ENCODE peak calls at places on chromosomes 7 and 10, in nine cellular contexts. E, N, V, D, U, B, X, H and Z are unnamed samples. For H3K4me1, the result is how much of the 10 kb centered on the place peaks cover.

GRCh38 chr10:83078160-83078559 is 1061.1 kb upstream of the GHITM start:
- DNase-seq in E (no peak), N (no peak), V (no peak), D (no peak), U (no peak), B (no peak), X (no peak), H (no peak), Z (no peak)

GRCh38 chr7:123805287-123805686 is 39.7 kb upstream of the HYAL4 start:
- DNase-seq in E (no peak), N (no peak), V (no peak), D (no peak), U (no peak), B (no peak), X (no peak), H (no peak), Z (no peak)

GRCh38 chr7:7911756-7912155 is 56.8 kb upstream of the GLCCI1 start:
- DNase-seq in E (no peak), N (no peak), V (no peak), D (no peak), U (no peak), B (no peak), X (no peak), H (no peak), Z (no peak)

GRCh38 chr10:63267414-63268138 is 134.4 kb downstream of the NRBF2 start:
- DNase-seq in E (no peak), N (peak), V (no peak), D (no peak), U (no peak), B (no peak), X (no peak), H (no peak), Z (no peak)

GRCh38 chr10:35307297-35307696 is 29.0 kb upstream of the CCNY start:
- DNase-seq in E (no peak), N (no peak), V (no peak), D (no peak), U (no peak), B (no peak), X (no peak), H (no peak), Z (no peak)

GRCh38 chr10:123993534-123994416 is 99.6 kb downstream of the CHST15 start:
- DNase-seq in E (no peak), N (no peak), V (no peak), D (no peak), U (no peak), B (no peak), X (no peak), H (no peak), Z (no peak)

GRCh38 chr10:24469993-24470392 is 253.7 kb downstream of the ARHGAP21 start:
- DNase-seq in E (no peak), N (no peak), V (no peak), D (no peak), U (no peak), B (no peak), X (no peak), H (no peak), Z (peak)

GRCh38 chr7:131466735-131467365 is 89.6 kb downstream of the PODXL start:
- DNase-seq in E (no peak), N (no peak), V (no peak), D (no peak), U (no peak), B (peak), X (no peak), H (no peak), Z (no peak)

GRCh38 chr10:131875501-131875900 is 25.3 kb upstream of the PPP2R2D start:
- DNase-seq in E (no peak), N (no peak), V (no peak), D (no peak), U (no peak), B (peak), X (no peak), H (peak), Z (no peak)

GRCh38 chr7:69656890-69657289 is 58.6 kb downstream of the AUTS2 start:
- DNase-seq in E (no peak), N (peak), V (peak), D (no peak), U (no peak), B (no peak), X (no peak), H (no peak), Z (no peak)

GRCh38 chr7:157548691-157549265 is 212.0 kb downstream of the DNAJB6 start:
- DNase-seq in E (no peak), N (no peak), V (no peak), D (no peak), U (no peak), B (peak), X (no peak), H (peak), Z (peak)

GRCh38 chr10:23980054-23980453 is 228.9 kb upstream of the KIAA1217 start:
- DNase-seq in E (no peak), N (no peak), V (no peak), D (no peak), U (no peak), B (no peak), X (no peak), H (no peak), Z (no peak)

GRCh38 chr7:132536646-132537395 is 39.4 kb downstream of the PLXNA4 start:
- DNase-seq in E (no peak), N (no peak), V (no peak), D (no peak), U (no peak), B (no peak), X (no peak), H (no peak), Z (no peak)

GRCh38 chr7:73700581-73701134 is 17.3 kb downstream of the BUD23 start:
- DNase-seq in E (no peak), N (no peak), V (no peak), D (no peak), U (no peak), B (no peak), X (no peak), H (no peak), Z (no peak)

GRCh38 chr10:96044686-96045085 is 1.3 kb downstream of the CCNJ start:
- DNase-seq in E (no peak), N (no peak), V (no peak), D (no peak), U (no peak), B (no peak), X (no peak), H (no peak), Z (no peak)

GRCh38 chr10:101968286-101968685 is 87.7 kb downstream of the ARMH3 start:
- DNase-seq in E (no peak), N (no peak), V (no peak), D (no peak), U (no peak), B (no peak), X (no peak), H (no peak), Z (no peak)

GRCh38 chr10:24872790-24873182 is 79.6 kb downstream of the PRTFDC1 start:
- DNase-seq in E (no peak), N (no peak), V (no peak), D (no peak), U (no peak), B (no peak), X (no peak), H (no peak), Z (no peak)

GRCh38 chr10:59698326-59698725 is 11.3 kb downstream of the SLC16A9 start:
- DNase-seq in E (no peak), N (no peak), V (no peak), D (no peak), U (no peak), B (no peak), X (no peak), H (no peak), Z (no peak)

GRCh38 chr7:37027557-37028341 is 303.5 kb upstream of the AOAH start:
- DNase-seq in E (no peak), N (no peak), V (no peak), D (no peak), U (no peak), B (no peak), X (no peak), H (no peak), Z (no peak)

GRCh38 chr10:717458-717857 is 28.0 kb upstream of the DIP2C start:
- DNase-seq in E (no peak), N (no peak), V (no peak), D (no peak), U (no peak), B (no peak), X (no peak), H (no peak), Z (no peak)

GRCh38 chr10:80356563-80356999 is at the start of the genes DYDC1 and DYDC2:
- DNase-seq in E (peak), N (peak), V (peak), D (peak), U (no peak), B (peak), X (peak), H (peak), Z (peak)

GRCh38 chr10:34613491-34613890 is 201.6 kb downstream of the PARD3 start:
- DNase-seq in E (no peak), N (no peak), V (no peak), D (no peak), U (no peak), B (no peak), X (no peak), H (no peak), Z (no peak)

GRCh38 chr10:18164093-18164492 is 23.9 kb downstream of the CACNB2 start:
- DNase-seq in E (no peak), N (no peak), V (no peak), D (no peak), U (no peak), B (no peak), X (no peak), H (no peak), Z (no peak)

GRCh38 chr7:20408467-20408826 is 77.7 kb downstream of the ITGB8 start:
- DNase-seq in E (no peak), N (peak), V (peak), D (no peak), U (no peak), B (no peak), X (peak), H (no peak), Z (no peak)

DNA sequence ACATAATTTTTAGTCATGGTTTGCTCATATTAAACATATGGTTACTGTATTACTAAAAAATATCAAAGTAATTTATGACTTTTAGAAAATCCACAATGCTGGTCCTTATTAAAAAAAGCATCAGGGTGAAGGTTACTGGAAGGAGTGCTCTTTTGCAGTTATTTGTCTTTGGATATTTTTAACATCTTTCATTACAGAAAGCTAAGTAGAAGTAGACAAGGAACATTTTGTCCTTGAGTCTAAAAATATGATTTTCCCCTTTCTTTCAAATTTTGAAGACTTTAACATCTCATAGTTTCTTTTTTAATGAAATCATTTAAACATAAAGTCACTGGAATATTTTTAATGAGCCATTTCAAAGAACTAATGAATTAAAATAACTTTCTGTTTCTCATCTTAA is 110.1 kb upstream of the TNS3 start:
- DNase-seq in E (no peak), N (no peak), V (no peak), D (no peak), U (no peak), B (no peak), X (no peak), H (no peak), Z (no peak)
- H3K4me1 ChIP-seq in E (under half), N (under half), V (under half), D (under half), U (under half), B (under half), X (under half), H (under half), Z (under half)

GRCh38 chr7:22563115-22563514 is 63.1 kb upstream of the STEAP1B start:
- DNase-seq in E (no peak), N (peak), V (no peak), D (no peak), U (no peak), B (no peak), X (no peak), H (no peak), Z (no peak)
- H3K4me3 ChIP-seq in E (peak), N (peak), V (peak), D (no peak), U (no peak), B (no peak), X (no peak), H (peak), Z (no peak)

GRCh38 chr7:2405201-2405600 is 1.8 kb downstream of the CHST12 start:
- DNase-seq in E (no peak), N (no peak), V (no peak), D (no peak), U (no peak), B (no peak), X (no peak), H (no peak), Z (no peak)
- H3K4me1 ChIP-seq in E (under half), N (under half), V (under half), D (under half), U (half or more), B (under half), X (under half), H (half or more), Z (under half)

GRCh38 chr7:96322373-96322695 is 436 bp upstream of the SLC25A13 start:
- DNase-seq in E (no peak), N (no peak), V (no peak), D (no peak), U (no peak), B (no peak), X (no peak), H (no peak), Z (no peak)

GRCh38 chr7:96319444-96319843 is 2.5 kb downstream of the SLC25A13 start:
- DNase-seq in E (no peak), N (no peak), V (no peak), D (no peak), U (no peak), B (no peak), X (no peak), H (no peak), Z (no peak)

GRCh38 chr7:96321670-96322372 is at the start of gene SLC25A13:
- DNase-seq in E (peak), N (peak), V (peak), D (peak), U (no peak), B (peak), X (peak), H (peak), Z (peak)

GRCh38 chr7:96321041-96321669 is 743 bp downstream of the SLC25A13 start:
- DNase-seq in E (no peak), N (peak), V (peak), D (peak), U (peak), B (peak), X (peak), H (peak), Z (no peak)

DNA sequence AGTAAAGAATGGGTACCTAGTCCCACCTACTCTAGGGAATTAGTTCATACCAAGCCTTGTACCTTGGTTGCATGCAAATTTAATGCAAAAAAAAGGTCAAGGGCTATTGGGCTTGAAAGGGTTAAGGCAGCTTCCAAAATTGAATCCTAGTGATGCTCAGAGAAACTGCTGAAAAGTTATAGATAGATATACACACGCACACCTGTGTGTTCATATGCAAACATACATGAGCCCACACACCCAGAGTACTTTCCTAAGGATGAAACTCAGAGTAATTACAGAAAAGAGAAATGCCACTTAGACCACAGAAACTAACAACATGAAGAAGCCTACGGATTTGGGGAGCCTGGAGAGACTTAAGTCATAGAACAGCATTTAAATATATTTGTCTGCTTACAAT is 1.5 kb downstream of the SLC25A13 start:
- DNase-seq in E (no peak), N (no peak), V (no peak), D (no peak), U (no peak), B (no peak), X (no peak), H (no peak), Z (no peak)
- H3K4me3 ChIP-seq in E (no peak), N (peak), V (peak), D (no peak), U (no peak), B (no peak), X (peak), H (peak), Z (no peak)

GRCh38 chr7:48091506-48092433 is 2.7 kb downstream of the UPP1 start:
- DNase-seq in E (no peak), N (no peak), V (no peak), D (no peak), U (no peak), B (no peak), X (no peak), H (no peak), Z (no peak)
- H3K4me1 ChIP-seq in E (half or more), N (under half), V (under half), D (under half), U (half or more), B (under half), X (under half), H (half or more), Z (under half)

DNA sequence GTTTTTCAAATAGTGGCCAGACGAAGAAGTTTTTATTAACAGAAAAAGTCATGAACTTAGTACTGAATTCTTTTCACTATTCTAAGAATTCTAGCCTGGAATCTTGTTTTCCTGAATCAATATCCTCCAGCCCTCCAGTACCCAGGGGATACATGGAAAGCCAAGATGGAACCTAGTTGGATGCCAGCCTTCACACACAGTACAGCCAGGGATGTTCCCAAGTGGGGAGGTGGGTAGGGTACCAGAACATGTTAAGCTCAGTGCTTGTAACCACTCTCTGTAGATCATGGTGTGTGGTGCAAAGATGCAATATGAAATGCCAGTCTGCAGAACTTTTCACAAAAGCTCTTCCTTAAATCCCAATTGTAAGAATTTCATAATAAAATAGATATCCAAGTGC is 128.0 kb downstream of the POU6F2 start:
- DNase-seq in E (no peak), N (no peak), V (no peak), D (no peak), U (no peak), B (no peak), X (no peak), H (no peak), Z (no peak)
- H3K4me3 ChIP-seq in E (no peak), N (no peak), V (no peak), D (no peak), U (no peak), B (no peak), X (no peak), H (no peak), Z (no peak)

DNA sequence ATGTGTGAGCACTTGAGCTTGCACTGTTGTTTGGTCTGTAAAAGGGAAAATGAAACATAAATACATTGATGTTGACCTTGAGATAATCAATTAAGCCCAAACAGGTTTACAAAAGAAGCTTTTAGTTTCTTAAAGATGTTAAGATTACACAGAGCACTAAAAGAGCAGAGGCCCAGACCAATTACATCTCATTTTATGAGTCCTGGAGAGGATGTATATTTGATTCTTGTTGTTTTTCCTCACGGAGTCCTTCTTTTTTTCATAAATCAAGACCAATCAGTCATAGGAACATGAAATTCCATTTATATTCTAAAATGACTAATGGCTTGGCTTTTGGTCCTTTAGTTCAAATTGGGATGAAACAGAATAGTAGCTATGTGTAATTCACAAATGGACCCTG is 249.7 kb upstream of the NPY start:
- DNase-seq in E (no peak), N (no peak), V (no peak), D (no peak), U (no peak), B (no peak), X (no peak), H (no peak), Z (no peak)
- H3K4me1 ChIP-seq in E (under half), N (under half), V (under half), D (under half), U (under half), B (under half), X (under half), H (under half), Z (under half)

DNA sequence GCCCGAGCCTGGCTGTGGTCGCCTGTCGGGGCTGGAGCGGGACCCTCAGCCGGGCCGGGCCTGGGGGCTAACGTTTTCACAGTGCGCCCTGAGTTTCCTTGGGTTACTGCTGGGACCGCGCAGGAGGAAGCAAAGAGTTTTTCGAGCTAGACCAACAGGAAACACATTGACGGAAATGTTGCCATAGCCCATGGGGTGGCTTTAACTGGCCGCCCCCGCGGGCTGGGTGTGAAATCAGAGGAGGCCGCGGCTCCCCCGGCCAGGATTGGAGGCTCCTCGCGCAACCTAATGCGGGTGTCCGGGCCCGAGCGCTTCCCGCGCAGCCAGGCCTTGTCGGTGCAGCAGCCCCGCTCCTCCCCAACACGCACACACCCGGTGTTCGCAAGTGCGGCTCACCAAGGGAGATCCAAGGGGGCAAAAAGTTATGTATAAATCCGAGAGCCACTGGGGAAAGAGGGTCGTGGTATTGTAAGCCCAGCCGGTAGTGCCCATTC is 1.9 kb downstream of the HHEX start:
- DNase-seq in E (peak), N (peak), V (peak), D (no peak), U (no peak), B (peak), X (no peak), H (peak), Z (peak)
- H3K4me3 ChIP-seq in E (peak), N (peak), V (peak), D (no peak), U (no peak), B (no peak), X (no peak), H (peak), Z (no peak)

GRCh38 chr7:1019255-1019785 is 25.0 kb upstream of the GPR146 start:
- DNase-seq in E (no peak), N (no peak), V (no peak), D (no peak), U (no peak), B (no peak), X (no peak), H (no peak), Z (no peak)
- H3K4me1 ChIP-seq in E (under half), N (under half), V (under half), D (under half), U (under half), B (under half), X (under half), H (under half), Z (under half)

GRCh38 chr10:71887767-71888166 is 36.7 kb upstream of the PSAP start:
- DNase-seq in E (no peak), N (no peak), V (no peak), D (no peak), U (no peak), B (no peak), X (no peak), H (no peak), Z (no peak)
- H3K4me3 ChIP-seq in E (no peak), N (no peak), V (no peak), D (no peak), U (no peak), B (no peak), X (peak), H (no peak), Z (no peak)